ENCODE peak calls at places on chromosomes 12 and 14, in five cellular contexts. One of them, this sample, is unnamed. For H3K36me3, the result is how much of the 10 kb centered on the place peaks cover.

GRCh38 chr12:62683724-62684501 is 217.3 kb downstream of the MON2 start:
- DNase-seq in neuronal stem cell: no peak
- DNase-seq in fibroblast of lung: peak
- DNase-seq in GM23338: peak
- DNase-seq in MM.1S: no peak
- DNase-seq in this sample: no peak

GRCh38 chr12:78269620-78270019 is 438.9 kb downstream of the NAV3 start:
- DNase-seq in GM23338: no peak
- DNase-seq in MM.1S: no peak
- DNase-seq in neuronal stem cell: no peak
- DNase-seq in fibroblast of lung: no peak
- DNase-seq in this sample: no peak

GRCh38 chr12:8549381-8549780 is 8.7 kb upstream of the CLEC4E start:
- DNase-seq in MM.1S: no peak
- DNase-seq in GM23338: no peak
- DNase-seq in fibroblast of lung: no peak
- DNase-seq in neuronal stem cell: no peak
- DNase-seq in this sample: no peak

GRCh38 chr12:64653123-64653522 is 42.8 kb downstream of the RASSF3 start:
- DNase-seq in MM.1S: no peak
- DNase-seq in GM23338: no peak
- DNase-seq in neuronal stem cell: no peak
- DNase-seq in fibroblast of lung: no peak
- DNase-seq in this sample: no peak

GRCh38 chr12:51923506-51924365 is 16.4 kb downstream of the ACVRL1 start:
- DNase-seq in MM.1S: peak
- DNase-seq in GM23338: peak
- DNase-seq in fibroblast of lung: peak
- DNase-seq in neuronal stem cell: no peak
- DNase-seq in this sample: peak

GRCh38 chr14:58977366-58977765 is 211.1 kb upstream of the DAAM1 start:
- DNase-seq in MM.1S: no peak
- DNase-seq in GM23338: no peak
- DNase-seq in neuronal stem cell: no peak
- DNase-seq in fibroblast of lung: peak
- DNase-seq in this sample: no peak

GRCh38 chr14:67815573-67816235 is 686 bp downstream of the ZFYVE26 start:
- DNase-seq in neuronal stem cell: no peak
- DNase-seq in GM23338: peak
- DNase-seq in MM.1S: peak
- DNase-seq in fibroblast of lung: peak
- DNase-seq in this sample: peak

GRCh38 chr14:69713127-69713800 is 53.7 kb upstream of the SRSF5 start:
- DNase-seq in GM23338: peak
- DNase-seq in MM.1S: peak
- DNase-seq in fibroblast of lung: no peak
- DNase-seq in neuronal stem cell: peak
- DNase-seq in this sample: no peak

GRCh38 chr14:92615451-92615850 is 101.9 kb downstream of the RIN3 start:
- DNase-seq in neuronal stem cell: no peak
- DNase-seq in GM23338: no peak
- DNase-seq in MM.1S: no peak
- DNase-seq in fibroblast of lung: no peak
- DNase-seq in this sample: peak

GRCh38 chr14:95260537-95261440 is 58.9 kb downstream of the CLMN start:
- DNase-seq in neuronal stem cell: no peak
- DNase-seq in fibroblast of lung: peak
- DNase-seq in MM.1S: no peak
- DNase-seq in GM23338: no peak
- DNase-seq in this sample: no peak

GRCh38 chr12:1435456-1435855 is 158.9 kb downstream of the FBXL14 start:
- DNase-seq in fibroblast of lung: peak
- DNase-seq in GM23338: no peak
- DNase-seq in MM.1S: no peak
- DNase-seq in neuronal stem cell: no peak
- DNase-seq in this sample: no peak

GRCh38 chr12:3218150-3218845 is 141.1 kb downstream of the TSPAN9 start:
- DNase-seq in neuronal stem cell: no peak
- DNase-seq in fibroblast of lung: peak
- DNase-seq in MM.1S: no peak
- DNase-seq in GM23338: no peak
- DNase-seq in this sample: no peak

GRCh38 chr14:104150201-104151027 is 12.0 kb downstream of the KIF26A start:
- DNase-seq in GM23338: peak
- DNase-seq in fibroblast of lung: peak
- DNase-seq in MM.1S: no peak
- DNase-seq in neuronal stem cell: no peak
- DNase-seq in this sample: no peak

GRCh38 chr14:104722938-104723650 is 935 bp upstream of the ADSS1 start:
- DNase-seq in MM.1S: no peak
- DNase-seq in neuronal stem cell: no peak
- DNase-seq in GM23338: peak
- DNase-seq in fibroblast of lung: no peak
- DNase-seq in this sample: no peak

GRCh38 chr14:65241125-65241752 is 138.9 kb upstream of the MAX start:
- DNase-seq in GM23338: no peak
- DNase-seq in fibroblast of lung: no peak
- DNase-seq in MM.1S: peak
- DNase-seq in neuronal stem cell: no peak
- DNase-seq in this sample: no peak

GRCh38 chr14:75461303-75461702 is 33.5 kb downstream of the JDP2 start:
- DNase-seq in MM.1S: no peak
- DNase-seq in GM23338: no peak
- DNase-seq in neuronal stem cell: no peak
- DNase-seq in fibroblast of lung: no peak
- DNase-seq in this sample: no peak

GRCh38 chr12:8890313-8891084 is 23.8 kb upstream of the PHC1 start:
- DNase-seq in MM.1S: peak
- DNase-seq in fibroblast of lung: peak
- DNase-seq in neuronal stem cell: peak
- DNase-seq in GM23338: peak
- DNase-seq in this sample: peak

GRCh38 chr12:750356-751191 is 1.8 kb upstream of the WNK1 start:
- DNase-seq in MM.1S: no peak
- DNase-seq in GM23338: no peak
- DNase-seq in neuronal stem cell: no peak
- DNase-seq in fibroblast of lung: no peak
- DNase-seq in this sample: no peak

GRCh38 chr14:34237098-34237497 is 224.9 kb downstream of the SPTSSA start:
- DNase-seq in fibroblast of lung: no peak
- DNase-seq in neuronal stem cell: no peak
- DNase-seq in GM23338: no peak
- DNase-seq in MM.1S: no peak
- DNase-seq in this sample: no peak

GRCh38 chr14:47826809-47827208 is 151.4 kb upstream of the MDGA2 start:
- DNase-seq in MM.1S: no peak
- DNase-seq in neuronal stem cell: no peak
- DNase-seq in GM23338: no peak
- DNase-seq in fibroblast of lung: no peak
- DNase-seq in this sample: no peak

GRCh38 chr12:68440068-68440581 is 108.0 kb upstream of the MDM1 start:
- DNase-seq in GM23338: no peak
- DNase-seq in neuronal stem cell: no peak
- DNase-seq in MM.1S: no peak
- DNase-seq in fibroblast of lung: peak
- DNase-seq in this sample: no peak

GRCh38 chr14:65255029-65255545 is 152.8 kb upstream of the MAX start:
- DNase-seq in GM23338: no peak
- DNase-seq in fibroblast of lung: peak
- DNase-seq in neuronal stem cell: no peak
- DNase-seq in MM.1S: no peak
- DNase-seq in this sample: no peak

GRCh38 chr12:5506821-5507231 is 74.9 kb downstream of the NTF3 start:
- DNase-seq in neuronal stem cell: no peak
- DNase-seq in MM.1S: no peak
- DNase-seq in GM23338: no peak
- DNase-seq in fibroblast of lung: no peak
- DNase-seq in this sample: no peak

DNA sequence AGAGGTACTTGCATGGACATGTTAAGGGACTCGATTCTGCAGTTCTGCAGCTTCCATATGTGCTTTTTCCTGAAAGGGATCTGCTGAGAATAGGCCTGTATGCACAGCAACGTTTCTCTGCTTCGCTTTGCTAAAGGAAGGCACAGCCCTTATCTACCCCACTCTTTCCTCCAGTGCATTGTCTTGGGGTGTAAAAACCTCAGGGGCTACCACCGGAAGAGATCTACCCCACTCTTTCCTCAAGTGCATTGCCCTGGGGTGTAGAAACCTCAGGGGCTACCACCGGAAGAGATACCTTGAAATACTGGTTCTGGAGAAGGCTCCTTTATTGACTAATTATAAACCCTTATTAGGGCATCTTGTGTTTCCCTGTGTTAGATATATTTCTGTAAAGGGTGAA is 52.9 kb downstream of the SEL1L start:
- DNase-seq in neuronal stem cell: no peak
- DNase-seq in MM.1S: no peak
- DNase-seq in GM23338: no peak
- DNase-seq in fibroblast of lung: no peak
- DNase-seq in this sample: no peak
- H3K36me3 ChIP-seq in neuronal stem cell: under half
- H3K36me3 ChIP-seq in MM.1S: under half
- H3K36me3 ChIP-seq in GM23338: under half
- H3K36me3 ChIP-seq in fibroblast of lung: under half
- H3K36me3 ChIP-seq in this sample: under half

GRCh38 chr12:41211466-41211865 is 23.3 kb downstream of the PDZRN4 start:
- DNase-seq in MM.1S: no peak
- DNase-seq in GM23338: no peak
- DNase-seq in fibroblast of lung: no peak
- DNase-seq in neuronal stem cell: no peak
- DNase-seq in this sample: no peak
- H3K4me3 ChIP-seq in MM.1S: no peak
- H3K4me3 ChIP-seq in GM23338: no peak
- H3K4me3 ChIP-seq in fibroblast of lung: no peak
- H3K4me3 ChIP-seq in neuronal stem cell: no peak
- H3K4me3 ChIP-seq in this sample: no peak

GRCh38 chr12:94753071-94753779 is 102.9 kb upstream of the TMCC3 start:
- DNase-seq in MM.1S: no peak
- DNase-seq in GM23338: peak
- DNase-seq in neuronal stem cell: no peak
- DNase-seq in fibroblast of lung: peak
- DNase-seq in this sample: no peak
- H3K36me3 ChIP-seq in MM.1S: under half
- H3K36me3 ChIP-seq in GM23338: under half
- H3K36me3 ChIP-seq in neuronal stem cell: under half
- H3K36me3 ChIP-seq in fibroblast of lung: under half
- H3K36me3 ChIP-seq in this sample: under half

GRCh38 chr12:32893008-32893407 is 3.6 kb downstream of the PKP2 start:
- DNase-seq in GM23338: peak
- DNase-seq in fibroblast of lung: no peak
- DNase-seq in MM.1S: no peak
- DNase-seq in neuronal stem cell: no peak
- DNase-seq in this sample: no peak
- H3K4me3 ChIP-seq in GM23338: peak
- H3K4me3 ChIP-seq in fibroblast of lung: no peak
- H3K4me3 ChIP-seq in MM.1S: peak
- H3K4me3 ChIP-seq in neuronal stem cell: no peak
- H3K4me3 ChIP-seq in this sample: no peak

GRCh38 chr12:12819221-12819620 is 6.1 kb downstream of the DDX47 start:
- DNase-seq in MM.1S: no peak
- DNase-seq in neuronal stem cell: no peak
- DNase-seq in GM23338: no peak
- DNase-seq in fibroblast of lung: peak
- DNase-seq in this sample: no peak
- H3K36me3 ChIP-seq in MM.1S: under half
- H3K36me3 ChIP-seq in neuronal stem cell: under half
- H3K36me3 ChIP-seq in GM23338: under half
- H3K36me3 ChIP-seq in fibroblast of lung: under half
- H3K36me3 ChIP-seq in this sample: under half

DNA sequence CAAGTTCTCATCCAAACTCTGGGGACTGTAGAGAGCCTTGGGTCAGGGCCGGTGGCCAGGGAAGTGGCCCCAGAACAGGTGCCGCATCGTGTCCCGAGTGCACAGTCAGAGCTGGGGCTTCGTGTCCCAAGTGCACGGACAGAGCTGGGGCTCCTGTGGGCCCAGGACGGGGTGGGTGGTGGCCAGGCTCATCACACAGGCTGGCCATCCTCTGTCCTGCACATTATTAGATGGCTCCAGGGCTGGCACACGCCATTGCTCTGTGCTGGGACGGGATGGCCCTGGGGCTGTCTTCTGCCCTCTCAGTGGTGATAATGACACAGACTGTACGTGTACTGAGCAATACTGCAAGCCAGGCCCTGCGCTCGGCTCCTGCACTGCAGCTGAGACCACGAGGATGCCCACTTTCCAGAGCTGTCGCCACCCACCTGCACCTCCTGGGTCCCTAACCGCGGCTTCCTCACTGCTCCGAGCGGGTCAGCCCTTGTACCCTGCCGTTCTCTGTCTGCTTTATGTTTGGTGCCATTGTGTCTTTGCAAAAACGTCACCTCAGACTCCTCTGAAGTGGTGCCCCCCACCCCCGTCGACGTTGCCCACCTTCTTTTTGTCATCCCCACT is 1.9 kb downstream of the FBRSL1 start:
- DNase-seq in neuronal stem cell: no peak
- DNase-seq in GM23338: no peak
- DNase-seq in MM.1S: no peak
- DNase-seq in fibroblast of lung: no peak
- DNase-seq in this sample: no peak
- H3K4me3 ChIP-seq in neuronal stem cell: peak
- H3K4me3 ChIP-seq in GM23338: peak
- H3K4me3 ChIP-seq in MM.1S: no peak
- H3K4me3 ChIP-seq in fibroblast of lung: no peak
- H3K4me3 ChIP-seq in this sample: peak

DNA sequence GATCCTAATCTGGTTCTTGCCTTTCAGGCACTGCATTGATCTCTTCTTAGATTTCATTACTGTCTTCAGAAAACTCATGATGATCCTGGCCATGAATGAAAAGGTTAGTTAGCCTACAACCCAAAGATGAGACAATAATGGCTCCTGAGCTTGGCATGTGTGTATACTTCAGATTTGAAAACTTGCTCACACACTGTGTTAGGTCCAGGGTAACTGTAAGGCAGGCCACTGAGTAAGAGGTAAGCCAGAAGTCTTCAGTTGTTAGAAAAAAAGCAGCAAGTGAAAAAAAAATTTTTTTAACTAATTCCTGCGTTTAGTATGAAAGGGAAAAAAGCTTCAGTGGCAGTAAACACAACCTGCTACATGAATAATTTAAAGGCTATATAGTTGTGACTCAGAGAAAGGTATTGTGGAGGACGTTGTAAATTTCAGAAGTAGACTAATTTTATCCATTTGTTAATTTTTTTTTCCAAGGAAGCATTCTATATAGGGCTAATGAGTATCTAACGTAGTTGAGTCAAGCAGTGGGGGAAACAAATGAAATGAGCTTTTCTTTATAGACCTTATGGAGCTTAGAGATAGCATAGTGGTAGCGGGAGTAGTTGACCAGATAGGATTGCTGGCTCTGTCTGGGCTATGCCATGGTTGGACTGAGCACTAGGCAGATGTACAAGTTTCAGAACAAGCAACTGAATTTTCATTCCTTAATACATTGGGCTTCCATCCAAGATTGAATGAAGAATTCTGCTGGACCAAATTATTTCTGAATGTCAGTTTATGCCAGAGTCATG is 20.5 kb downstream of the TMBIM6 start:
- DNase-seq in neuronal stem cell: no peak
- DNase-seq in MM.1S: no peak
- DNase-seq in GM23338: no peak
- DNase-seq in fibroblast of lung: no peak
- DNase-seq in this sample: no peak
- H3K36me3 ChIP-seq in neuronal stem cell: half or more
- H3K36me3 ChIP-seq in MM.1S: under half
- H3K36me3 ChIP-seq in GM23338: half or more
- H3K36me3 ChIP-seq in fibroblast of lung: under half
- H3K36me3 ChIP-seq in this sample: half or more